ENCODE peak calls at places on chromosomes 13 and 19, in four cellular contexts. L, Q, I and P are unnamed samples.

GRCh38 chr19:40348961-40349507 is 539 bp downstream of the PLD3 start:
- DNase-seq in Q (peak; percentile 18), I (no peak), L (no peak), P (no peak)

GRCh38 chr13:105908581-105908980 is 626.9 kb downstream of the EFNB2 start:
- DNase-seq in Q (no peak), L (no peak), I (no peak), P (no peak)

GRCh38 chr13:51997641-51998330 is 13.5 kb downstream of the ATP7B start:
- DNase-seq in L (no peak), Q (no peak), I (peak; percentile 44), P (no peak)

GRCh38 chr19:52226652-52227051 is 36.8 kb downstream of the PPP2R1A start:
- DNase-seq in Q (no peak), L (no peak), I (no peak), P (no peak)

GRCh38 chr19:12784394-12784870 is 6.9 kb upstream of the JUNB start:
- DNase-seq in L (no peak), Q (no peak), I (no peak), P (no peak)

GRCh38 chr13:45584816-45585215 is 30.7 kb downstream of the ERICH6B start:
- DNase-seq in I (no peak), Q (no peak), L (no peak), P (no peak)

GRCh38 chr13:42337808-42338600 is 66.1 kb downstream of the AKAP11 start:
- DNase-seq in L (no peak), Q (no peak), I (no peak), P (no peak)

GRCh38 chr19:54029930-54030490 is 33.7 kb downstream of the VSTM1 start:
- DNase-seq in I (peak; percentile 66), Q (peak; percentile 34), L (peak; percentile 28), P (peak; percentile 25)

GRCh38 chr13:63625869-63626268 is 2210.2 kb upstream of the PCDH20 start:
- DNase-seq in L (no peak), I (no peak), Q (no peak), P (no peak)

DNA sequence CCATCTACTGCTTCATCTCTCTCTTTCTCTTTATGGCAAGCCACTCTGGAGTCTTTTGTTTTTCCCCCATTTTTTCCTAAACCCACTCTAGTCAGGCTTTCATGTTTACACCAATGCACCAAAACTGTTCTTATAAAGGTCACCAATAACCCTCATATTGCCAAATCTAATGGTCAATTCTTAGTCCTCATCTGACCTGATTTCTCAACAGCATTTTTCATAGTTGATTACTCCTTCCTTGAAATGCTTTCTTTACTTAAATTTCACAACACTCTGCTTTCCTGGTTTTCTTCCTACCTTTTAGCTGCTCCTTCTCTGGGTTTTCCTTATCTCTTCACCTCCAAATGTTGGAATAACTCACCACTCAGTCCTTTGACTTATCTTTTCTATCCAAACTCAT is 47.9 kb downstream of the MICU2 start:
- DNase-seq in I (no peak), L (no peak), Q (no peak), P (no peak)
- H3K4me3 ChIP-seq in I (no peak overlapping the region), L (no peak overlapping the region), Q (no peak overlapping the region), P (no peak overlapping the region)

GRCh38 chr19:44745386-44745831 is 3.1 kb upstream of the BCL3 start:
- DNase-seq in I (peak; percentile 57), Q (peak; percentile 86), L (peak; percentile 86), P (peak; percentile 85)

GRCh38 chr19:44741258-44741731 is 7.2 kb upstream of the BCL3 start:
- DNase-seq in Q (peak; percentile 15), I (no peak), L (no peak), P (no peak)

GRCh38 chr19:44740351-44740824 is 8.1 kb upstream of the BCL3 start:
- DNase-seq in I (no peak), Q (no peak), L (no peak), P (no peak)

GRCh38 chr19:44738603-44739585 is 9.6 kb upstream of the BCL3 start:
- DNase-seq in I (peak; percentile 68), Q (no peak), L (peak; percentile 30), P (no peak)

DNA sequence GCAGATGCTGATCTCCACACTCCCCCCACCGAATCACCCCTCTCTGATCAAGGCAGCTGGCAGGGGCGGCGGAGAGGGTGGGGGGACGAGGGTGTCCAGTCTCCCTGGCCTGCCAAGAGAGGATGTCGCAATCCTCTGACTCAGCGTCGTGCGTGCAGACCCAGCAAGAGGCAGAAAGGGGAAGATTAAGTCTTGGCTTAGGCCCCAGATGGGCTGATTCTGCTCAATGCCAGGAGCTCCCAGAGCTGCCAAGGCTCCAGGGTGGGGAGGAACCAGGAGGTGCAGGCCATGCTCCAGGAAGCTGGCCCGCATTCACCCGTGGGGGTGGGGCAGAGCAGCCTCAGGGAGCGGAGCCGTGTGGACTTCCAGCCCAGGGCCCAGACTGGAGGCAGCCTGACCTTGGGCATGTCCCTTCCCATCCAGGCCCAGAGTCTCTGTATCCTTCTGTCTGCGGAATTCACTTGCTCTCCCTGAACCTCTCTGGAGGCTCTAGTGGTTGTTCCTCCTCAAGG is 6.6 kb upstream of the BCL3 start:
- DNase-seq in L (peak; percentile 99), I (peak; percentile 98), Q (peak; percentile 98), P (peak; percentile 99)
- TF ChIP-seq CTCF in L (no peak), I (no peak), Q (no peak), P (no peak)

GRCh38 chr19:5973376-5973775 is 4.6 kb downstream of the RANBP3 start:
- DNase-seq in I (no peak), L (no peak), Q (no peak), P (no peak)
- H3K27ac ChIP-seq in I (no peak overlapping the region), L (no peak overlapping the region), Q (no peak overlapping the region), P (no peak overlapping the region)

DNA sequence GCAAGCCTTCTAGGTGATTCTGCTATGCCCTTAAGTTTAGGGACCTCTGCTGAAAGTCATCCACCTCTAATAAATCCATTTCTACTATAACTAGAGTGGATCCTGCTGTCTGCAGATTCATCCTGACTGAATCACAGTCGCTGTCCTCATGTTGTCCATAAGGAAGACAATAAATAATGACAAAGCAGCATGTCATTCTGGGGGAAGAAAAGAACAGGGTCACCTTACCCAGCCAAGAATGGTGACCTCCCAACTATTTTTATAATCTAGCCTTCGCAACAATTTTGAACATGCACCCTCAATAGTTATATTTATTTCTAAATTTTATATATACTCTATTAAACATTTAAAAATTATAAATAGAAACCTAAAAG is 45.0 kb upstream of the UBE2L5 start:
- DNase-seq in Q (no peak), I (no peak), L (no peak), P (no peak)
- H3K4me3 ChIP-seq in Q (no peak overlapping the region), I (no peak overlapping the region), L (no peak overlapping the region), P (no peak overlapping the region)

GRCh38 chr13:74073231-74073630 is 61.0 kb downstream of the KLF12 start:
- DNase-seq in L (no peak), Q (no peak), I (no peak), P (no peak)
- TF ChIP-seq CTCF in L (no peak), Q (no peak), I (no peak), P (no peak)

GRCh38 chr19:13987101-13987890 is 18.8 kb downstream of the RFX1 start:
- DNase-seq in L (no peak), Q (peak; percentile 51), I (peak; percentile 45), P (peak; percentile 92)
- H3K27ac ChIP-seq in L (no peak overlapping the region), Q (peak overlapping the region; percentile 95), I (peak overlapping the region; percentile 89), P (peak overlapping the region; percentile 90)

DNA sequence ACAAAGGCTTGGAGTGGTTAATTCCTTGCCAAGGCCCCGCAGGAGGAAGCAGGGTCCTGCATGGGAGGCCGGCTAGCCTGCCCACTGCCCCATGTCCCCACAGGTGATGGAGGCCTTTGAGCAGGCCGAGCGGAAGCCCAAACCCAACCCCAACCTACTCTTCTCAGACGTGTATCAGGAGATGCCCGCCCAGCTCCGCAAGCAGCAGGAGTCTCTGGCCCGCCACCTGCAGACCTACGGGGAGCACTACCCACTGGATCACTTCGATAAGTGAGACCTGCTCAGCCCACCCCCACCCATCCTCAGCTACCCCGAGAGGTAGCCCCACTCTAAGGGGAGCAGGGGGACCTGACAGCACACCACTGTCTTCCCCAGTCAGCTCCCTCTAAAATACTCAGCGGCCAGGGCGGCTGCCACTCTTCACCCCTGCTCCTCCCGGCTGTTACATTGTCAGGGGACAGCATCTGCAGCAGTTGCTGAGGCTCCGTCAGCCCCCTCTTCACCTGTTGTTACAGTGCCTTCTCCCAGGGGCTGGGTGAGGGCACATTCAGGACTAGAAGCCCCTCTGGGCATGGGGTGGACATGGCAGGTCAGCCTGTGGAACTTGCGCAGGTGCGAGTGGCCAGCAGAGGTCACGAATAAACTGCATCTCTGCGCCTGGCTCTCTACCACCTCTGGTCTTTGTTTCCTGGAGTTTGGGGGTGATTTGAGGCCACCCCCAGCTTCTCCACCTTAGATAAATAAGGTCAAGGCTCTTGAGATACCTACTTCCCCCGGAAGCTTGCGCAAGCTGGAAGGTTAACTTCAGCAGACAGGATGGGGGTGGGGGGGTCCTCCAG is 2.6 kb downstream of the B3GNT8 start:
- DNase-seq in L (no peak), I (no peak), Q (no peak), P (no peak)
- H3K4me3 ChIP-seq in L (no peak overlapping the region), I (peak overlapping the region; percentile 54), Q (no peak overlapping the region), P (no peak overlapping the region)

GRCh38 chr19:42113641-42114348 is 18.5 kb downstream of the POU2F2 start:
- DNase-seq in I (no peak), L (no peak), Q (no peak), P (peak; percentile 61)
- TF ChIP-seq CTCF in I (no peak), L (no peak), Q (no peak), P (no peak)

GRCh38 chr13:112350300-112350699 is 25.9 kb upstream of the SPACA7 start:
- DNase-seq in L (no peak), Q (no peak), I (no peak), P (no peak)
- H3K27ac ChIP-seq in L (no peak overlapping the region), Q (no peak overlapping the region), I (no peak overlapping the region), P (no peak overlapping the region)